ENCODE peak calls at places on chromosomes 16 and 17, in ten cellular contexts. N is PC-3, D is mammary epithelial cell, O is AG09319, E is transverse colon, V is HFF-Myc, Q is tibial artery, K is H9, S is nephron progenitor cell, P is ascending aorta. B is an unnamed sample.

GRCh38 chr16:11328172-11329079 is 16.8 kb upstream of the RMI2 start:
- DNase-seq in D (peak), P (no peak), N (peak), S (no peak), K (peak), E (peak), Q (no peak), O (peak), V (peak), B (peak)

GRCh38 chr17:44543905-44544523 is 13.3 kb upstream of the FZD2 start:
- DNase-seq in E (no peak), P (no peak), K (no peak), D (no peak), S (no peak), N (no peak), V (no peak), Q (no peak), O (no peak), B (no peak)

GRCh38 chr16:81694494-81695285 is 84.4 kb upstream of the PLCG2 start:
- DNase-seq in S (no peak), Q (no peak), V (no peak), D (no peak), N (no peak), K (no peak), P (no peak), E (no peak), O (no peak), B (no peak)

GRCh38 chr17:63138713-63139112 is 172.7 kb downstream of the TANC2 start:
- DNase-seq in S (no peak), V (no peak), O (no peak), N (no peak), D (no peak), E (no peak), Q (no peak), K (no peak), P (no peak), B (no peak)

GRCh38 chr17:1054656-1055055 is 57.7 kb downstream of the TIMM22 start:
- DNase-seq in D (no peak), S (no peak), N (no peak), P (no peak), K (no peak), E (no peak), Q (no peak), O (no peak), V (no peak), B (no peak)

GRCh38 chr16:87556941-87557459 is 45.3 kb upstream of the JPH3 start:
- DNase-seq in S (peak), E (no peak), Q (peak), K (no peak), P (no peak), N (no peak), V (no peak), O (no peak), D (no peak), B (no peak)

GRCh38 chr17:82924812-82925211 is 85.0 kb upstream of the ZNF750 start:
- DNase-seq in N (peak), V (no peak), O (no peak), K (no peak), E (no peak), Q (no peak), P (no peak), S (no peak), D (peak), B (peak)

GRCh38 chr16:1332618-1333148 is 762 bp upstream of the BAIAP3 start:
- DNase-seq in O (no peak), V (no peak), P (no peak), N (no peak), S (no peak), E (no peak), Q (no peak), K (no peak), D (no peak), B (no peak)

GRCh38 chr17:47072881-47073280 is 93.8 kb upstream of the RPRML start:
- DNase-seq in S (no peak), Q (no peak), E (no peak), N (no peak), K (no peak), D (no peak), O (no peak), P (no peak), V (peak), B (no peak)

GRCh38 chr16:31436221-31437045 is 6.2 kb downstream of the ZNF843 start:
- DNase-seq in P (no peak), S (no peak), K (peak), N (no peak), V (no peak), O (no peak), D (no peak), E (no peak), Q (peak), B (no peak)

GRCh38 chr17:6592193-6592592 is 35.8 kb upstream of the PITPNM3 start:
- DNase-seq in P (no peak), D (peak), E (no peak), K (no peak), V (no peak), N (peak), O (no peak), S (no peak), Q (no peak), B (no peak)

GRCh38 chr16:4404247-4404966 is 12.0 kb downstream of the CORO7 start:
- DNase-seq in K (peak), Q (no peak), D (no peak), P (no peak), O (no peak), N (peak), E (peak), S (peak), V (no peak), B (no peak)

GRCh38 chr17:9229826-9230201 is 208.5 kb downstream of the NTN1 start:
- DNase-seq in V (no peak), D (no peak), S (no peak), O (no peak), K (no peak), P (no peak), N (no peak), E (no peak), Q (no peak), B (no peak)
- TF ChIP-seq CTCF in V (no peak), D (no peak), S (no peak), O (no peak), K (no peak), P (no peak), N (no peak), E (no peak), Q (no peak), B (no peak)

GRCh38 chr17:78766225-78766624 is 15.8 kb downstream of the CYTH1 start:
- DNase-seq in V (no peak), P (no peak), D (peak), E (no peak), O (no peak), S (no peak), K (no peak), N (peak), Q (no peak), B (no peak)

GRCh38 chr17:78771758-78772382 is 10.2 kb downstream of the CYTH1 start:
- DNase-seq in O (no peak), P (no peak), N (no peak), E (no peak), D (peak), V (no peak), S (no peak), K (no peak), Q (no peak), B (no peak)

GRCh38 chr17:78767806-78768205 is 14.3 kb downstream of the CYTH1 start:
- DNase-seq in S (no peak), Q (no peak), E (no peak), P (no peak), D (no peak), K (no peak), V (no peak), N (peak), O (no peak), B (no peak)

GRCh38 chr17:78766743-78767294 is 15.3 kb downstream of the CYTH1 start:
- DNase-seq in S (no peak), E (no peak), K (no peak), D (no peak), V (no peak), P (no peak), Q (no peak), N (no peak), O (no peak), B (no peak)

GRCh38 chr17:78769200-78769773 is 12.8 kb downstream of the CYTH1 start:
- DNase-seq in Q (no peak), K (no peak), E (no peak), V (no peak), S (no peak), D (no peak), P (no peak), N (no peak), O (no peak), B (no peak)
- TF ChIP-seq CTCF in Q (no peak), K (peak), E (no peak), V (no peak), S (no peak), D (no peak), P (no peak), N (no peak), O (no peak), B (no peak)

GRCh38 chr17:51121620-51122472 is 1.2 kb upstream of the SPAG9 start:
- DNase-seq in D (peak), Q (peak), E (peak), N (peak), O (peak), P (peak), V (peak), K (peak), S (peak), B (peak)

GRCh38 chr17:51120357-51120738 is 320 bp downstream of the SPAG9 start:
- DNase-seq in P (no peak), O (no peak), E (peak), N (no peak), S (no peak), V (no peak), Q (no peak), D (no peak), K (no peak), B (peak)

GRCh38 chr17:51120739-51121619 is at the start of gene SPAG9:
- DNase-seq in N (peak), S (peak), E (peak), Q (peak), V (peak), D (peak), P (peak), K (peak), O (peak), B (peak)

GRCh38 chr17:51118330-51119195 is 2.1 kb downstream of the SPAG9 start:
- DNase-seq in N (peak), O (no peak), S (no peak), Q (peak), E (peak), V (no peak), K (no peak), P (no peak), D (no peak), B (no peak)

DNA sequence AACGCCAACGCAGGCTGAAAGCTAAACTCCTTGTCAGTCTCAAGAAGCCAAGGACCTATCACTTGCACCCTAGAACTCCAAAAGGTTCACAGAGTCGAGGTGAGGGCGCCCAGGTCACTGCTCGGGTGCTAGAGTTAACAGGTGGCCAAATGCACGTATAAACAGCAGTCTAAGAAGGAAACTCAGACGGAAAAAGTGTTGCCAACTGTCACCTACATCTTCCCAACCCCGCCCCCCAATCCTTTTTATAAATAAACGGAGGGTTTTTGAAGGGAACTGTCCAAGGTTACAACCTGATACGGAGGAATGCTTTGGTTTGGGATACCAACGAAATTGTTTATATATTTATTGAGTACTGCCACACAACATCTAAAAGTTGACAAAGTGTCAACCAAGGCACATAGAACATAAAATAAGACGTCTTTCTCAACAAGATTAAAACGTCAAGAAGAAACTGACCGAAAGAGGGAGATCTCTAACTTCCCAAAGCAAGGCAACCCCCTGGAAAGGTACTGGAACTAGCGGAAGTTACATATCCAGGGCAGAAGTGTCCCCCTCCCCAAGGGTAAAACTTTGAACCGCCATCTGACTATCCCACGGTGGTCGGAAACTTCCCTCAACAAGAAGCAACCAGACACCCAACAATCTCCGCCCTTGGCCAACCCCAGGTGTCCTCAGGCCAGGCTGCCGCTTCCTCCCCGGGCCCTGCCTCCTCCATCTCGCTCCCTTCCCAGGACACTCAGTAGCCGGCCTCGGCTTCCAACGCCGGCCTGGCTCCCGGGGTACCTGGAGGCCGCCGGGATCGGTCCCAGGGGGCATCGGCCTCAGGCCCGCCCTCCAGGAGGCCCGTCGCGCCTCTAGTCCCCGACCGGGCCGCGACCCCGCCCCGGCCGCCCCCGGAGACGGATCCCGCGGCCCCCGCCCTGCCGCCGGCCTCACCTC is 982 bp downstream of the SPAG9 start:
- DNase-seq in N (peak), V (no peak), S (peak), P (no peak), D (peak), Q (peak), E (peak), K (peak), O (no peak), B (peak)
- TF ChIP-seq CTCF in N (peak), V (peak), S (no peak), P (peak), D (no peak), Q (peak), E (no peak), K (peak), O (peak), B (no peak)

GRCh38 chr16:21683184-21683583 is 19.4 kb downstream of the OTOA start:
- DNase-seq in S (no peak), P (no peak), N (no peak), E (no peak), O (no peak), Q (no peak), K (no peak), D (no peak), V (no peak), B (no peak)
- TF ChIP-seq CTCF in S (no peak), P (no peak), N (no peak), E (no peak), O (no peak), Q (no peak), K (no peak), D (no peak), V (no peak), B (no peak)

DNA sequence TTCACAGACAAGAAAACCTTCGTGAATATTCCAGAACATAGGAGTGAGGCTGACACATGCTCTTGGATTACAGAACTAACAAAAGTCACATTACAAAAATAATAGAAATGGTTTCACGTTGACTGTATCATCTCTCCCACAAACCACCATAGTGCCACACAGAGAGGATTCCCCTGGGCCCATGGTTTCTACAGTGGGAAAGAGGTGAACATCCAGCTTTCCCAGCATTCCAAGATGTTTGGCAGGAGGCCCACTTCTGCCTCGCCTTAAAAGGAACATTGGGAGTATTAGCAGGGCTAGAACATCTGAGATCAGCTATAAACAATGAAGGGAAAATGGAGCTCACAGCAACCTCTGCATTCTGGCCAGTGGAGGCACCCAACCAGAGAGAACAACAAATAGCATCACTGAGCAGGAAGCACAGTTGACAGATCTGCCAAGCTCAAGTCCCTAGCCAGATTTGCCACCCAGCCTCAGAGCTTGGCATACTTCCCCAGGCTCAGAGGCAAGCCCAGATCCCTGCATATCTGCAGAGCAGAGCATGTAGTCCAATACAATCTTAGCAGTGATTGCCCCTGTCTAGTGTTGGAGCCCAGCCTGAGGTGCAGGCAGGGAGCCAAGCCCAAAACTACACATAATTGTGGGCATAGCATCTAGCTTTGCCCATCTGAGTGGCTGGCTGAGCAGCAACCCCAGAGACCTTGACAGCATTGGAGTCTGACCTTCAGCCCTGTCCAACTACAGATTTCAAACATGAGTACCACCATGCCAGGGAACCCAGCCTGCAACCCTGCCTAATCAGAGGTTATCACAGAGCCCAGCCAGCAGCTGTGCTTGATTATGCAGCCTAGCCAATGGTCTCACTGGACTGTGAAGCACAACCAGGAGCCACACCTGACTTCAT is 260.4 kb downstream of the CEP112 start:
- DNase-seq in V (no peak), Q (no peak), O (no peak), S (no peak), E (no peak), K (no peak), N (no peak), P (no peak), D (no peak), B (no peak)
- TF ChIP-seq CTCF in V (no peak), Q (no peak), O (no peak), S (no peak), E (no peak), K (no peak), N (no peak), P (no peak), D (no peak), B (no peak)

B was measured in RWPE1.